ENCODE peak calls at places on chromosomes 3 and 15, in four cellular contexts. One of them, this sample, is unnamed.

GRCh38 chr3:184015381-184016019 is 2.2 kb downstream of the ABCC5 start:
- DNase-seq in tibial nerve: no peak
- DNase-seq in left ventricle myocardium inferior: no peak
- DNase-seq in Peyer's patch: no peak
- DNase-seq in this sample: no peak

GRCh38 chr15:35210370-35210769 is 125.3 kb upstream of the NANOGP8 start:
- DNase-seq in tibial nerve: no peak
- DNase-seq in left ventricle myocardium inferior: no peak
- DNase-seq in Peyer's patch: no peak
- DNase-seq in this sample: no peak

GRCh38 chr3:129966876-129967275 is 7.6 kb upstream of the TRH start:
- DNase-seq in tibial nerve: no peak
- DNase-seq in Peyer's patch: no peak
- DNase-seq in left ventricle myocardium inferior: no peak
- DNase-seq in this sample: no peak

GRCh38 chr3:22115581-22115980 is 364.6 kb upstream of the ZNF385D start:
- DNase-seq in left ventricle myocardium inferior: no peak
- DNase-seq in Peyer's patch: no peak
- DNase-seq in tibial nerve: no peak
- DNase-seq in this sample: no peak

GRCh38 chr3:17795280-17795679 is 52.8 kb upstream of the TBC1D5 start:
- DNase-seq in Peyer's patch: no peak
- DNase-seq in tibial nerve: no peak
- DNase-seq in left ventricle myocardium inferior: no peak
- DNase-seq in this sample: no peak

GRCh38 chr3:30819067-30819798 is 75.2 kb downstream of the GADL1 start:
- DNase-seq in left ventricle myocardium inferior: no peak
- DNase-seq in Peyer's patch: no peak
- DNase-seq in tibial nerve: no peak
- DNase-seq in this sample: no peak

GRCh38 chr15:84869510-84869909 is 15.0 kb upstream of the SLC28A1 start:
- DNase-seq in Peyer's patch: no peak
- DNase-seq in left ventricle myocardium inferior: no peak
- DNase-seq in tibial nerve: no peak
- DNase-seq in this sample: no peak

GRCh38 chr15:32870240-32871033 is 152.6 kb downstream of the GREM1 start:
- DNase-seq in tibial nerve: no peak
- DNase-seq in Peyer's patch: no peak
- DNase-seq in left ventricle myocardium inferior: no peak
- DNase-seq in this sample: no peak

GRCh38 chr15:78035319-78035718 is 42.2 kb downstream of the TBC1D2B start:
- DNase-seq in tibial nerve: no peak
- DNase-seq in Peyer's patch: no peak
- DNase-seq in left ventricle myocardium inferior: no peak
- DNase-seq in this sample: peak

GRCh38 chr3:21462151-21462550 is 288.9 kb downstream of the ZNF385D start:
- DNase-seq in tibial nerve: no peak
- DNase-seq in left ventricle myocardium inferior: no peak
- DNase-seq in Peyer's patch: no peak
- DNase-seq in this sample: no peak

GRCh38 chr15:48962662-48963523 is 826 bp downstream of the SHC4 start:
- DNase-seq in tibial nerve: no peak
- DNase-seq in Peyer's patch: no peak
- DNase-seq in left ventricle myocardium inferior: peak
- DNase-seq in this sample: peak

GRCh38 chr3:74883690-74884089 is 269.2 kb upstream of the CNTN3 start:
- DNase-seq in tibial nerve: no peak
- DNase-seq in left ventricle myocardium inferior: no peak
- DNase-seq in Peyer's patch: no peak
- DNase-seq in this sample: no peak

GRCh38 chr15:69025320-69025719 is 10.8 kb downstream of the NOX5 start:
- DNase-seq in left ventricle myocardium inferior: no peak
- DNase-seq in Peyer's patch: no peak
- DNase-seq in tibial nerve: no peak
- DNase-seq in this sample: no peak

GRCh38 chr3:30904986-30905385 is 10.5 kb upstream of the GADL1 start:
- DNase-seq in Peyer's patch: no peak
- DNase-seq in tibial nerve: no peak
- DNase-seq in left ventricle myocardium inferior: no peak
- DNase-seq in this sample: no peak

GRCh38 chr3:14296352-14296751 is 106.1 kb upstream of the SLC6A6 start:
- DNase-seq in left ventricle myocardium inferior: no peak
- DNase-seq in Peyer's patch: no peak
- DNase-seq in tibial nerve: no peak
- DNase-seq in this sample: no peak

GRCh38 chr3:61649381-61650170 is 88.2 kb downstream of the PTPRG start:
- DNase-seq in left ventricle myocardium inferior: no peak
- DNase-seq in Peyer's patch: no peak
- DNase-seq in tibial nerve: no peak
- DNase-seq in this sample: no peak

DNA sequence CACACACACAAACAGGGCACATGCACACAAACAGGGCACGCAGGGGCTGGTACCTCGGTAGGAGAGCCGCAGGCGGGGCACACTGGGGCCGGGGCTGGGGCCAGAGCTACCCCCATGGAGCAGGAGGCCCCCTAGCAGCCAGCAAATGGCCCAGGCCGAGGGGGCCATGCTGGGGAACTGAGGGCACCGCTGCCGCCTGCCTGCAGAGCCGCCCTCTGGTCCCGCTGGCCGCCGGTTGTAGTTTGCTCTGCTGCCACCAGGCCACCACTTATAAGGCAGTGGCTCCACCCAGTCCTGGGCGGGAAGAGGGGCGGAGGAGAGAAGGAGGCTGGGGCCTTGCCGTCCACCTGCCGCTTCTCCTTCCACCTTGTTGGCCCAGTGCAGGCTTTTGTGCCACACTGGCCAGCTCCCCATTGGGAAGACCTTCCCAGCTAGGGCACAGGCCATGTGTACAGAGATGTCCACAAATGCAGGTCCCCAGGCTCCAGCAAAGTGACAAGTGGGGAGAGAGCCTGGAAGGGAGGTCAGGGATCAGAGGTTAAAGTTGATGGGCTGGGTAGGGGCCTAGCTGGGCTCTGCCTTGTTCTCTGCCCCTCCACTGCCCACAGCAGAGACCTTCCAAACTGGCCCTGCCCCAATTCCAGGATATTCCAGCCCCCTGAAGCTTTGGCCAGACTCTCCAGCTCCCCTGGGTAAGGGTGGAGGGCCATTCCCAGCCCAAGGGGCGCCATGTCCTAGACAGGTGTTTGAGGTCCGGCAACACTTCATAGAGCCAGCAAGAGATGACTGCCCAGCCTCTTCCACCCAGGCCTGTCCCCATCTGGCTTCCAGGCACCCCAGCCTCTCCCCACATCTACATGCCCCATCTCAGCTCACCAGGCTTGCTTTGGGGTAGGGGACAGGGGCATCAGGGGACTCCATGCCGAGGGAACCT is at the start of gene SEMA3G:
- DNase-seq in left ventricle myocardium inferior: peak
- DNase-seq in Peyer's patch: peak
- DNase-seq in tibial nerve: peak
- DNase-seq in this sample: peak
- TF ChIP-seq CTCF in left ventricle myocardium inferior: peak
- TF ChIP-seq CTCF in Peyer's patch: peak
- TF ChIP-seq CTCF in tibial nerve: peak
- TF ChIP-seq CTCF in this sample: peak

DNA sequence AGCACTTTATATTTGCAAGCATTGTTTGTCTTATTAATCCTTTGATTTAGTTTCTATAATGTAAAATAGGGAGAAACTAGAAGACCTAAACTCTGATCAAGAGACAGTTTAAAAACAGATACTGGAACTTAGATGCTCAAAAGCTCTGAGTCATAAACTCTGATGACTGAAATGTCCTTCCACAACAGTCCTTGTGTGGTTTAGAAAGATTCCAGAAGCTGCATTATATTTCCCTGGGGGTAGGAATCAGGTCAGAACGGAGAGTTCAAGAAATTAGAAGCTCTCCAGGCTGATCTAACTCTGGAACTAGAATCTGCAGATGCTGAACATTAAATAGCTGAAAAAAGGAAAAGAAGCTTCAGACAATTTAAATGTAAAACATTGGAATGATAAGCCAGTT is 18.3 kb upstream of the ONECUT1 start:
- DNase-seq in Peyer's patch: no peak
- DNase-seq in tibial nerve: no peak
- DNase-seq in left ventricle myocardium inferior: no peak
- DNase-seq in this sample: no peak
- H3K27ac ChIP-seq in Peyer's patch: no peak
- H3K27ac ChIP-seq in tibial nerve: no peak
- H3K27ac ChIP-seq in left ventricle myocardium inferior: no peak
- H3K27ac ChIP-seq in this sample: no peak

GRCh38 chr3:8643693-8644365 is 769 bp downstream of the SSUH2 start:
- DNase-seq in tibial nerve: no peak
- DNase-seq in Peyer's patch: no peak
- DNase-seq in left ventricle myocardium inferior: no peak
- DNase-seq in this sample: no peak
- TF ChIP-seq CTCF in tibial nerve: no peak
- TF ChIP-seq CTCF in Peyer's patch: no peak
- TF ChIP-seq CTCF in left ventricle myocardium inferior: no peak
- TF ChIP-seq CTCF in this sample: no peak

DNA sequence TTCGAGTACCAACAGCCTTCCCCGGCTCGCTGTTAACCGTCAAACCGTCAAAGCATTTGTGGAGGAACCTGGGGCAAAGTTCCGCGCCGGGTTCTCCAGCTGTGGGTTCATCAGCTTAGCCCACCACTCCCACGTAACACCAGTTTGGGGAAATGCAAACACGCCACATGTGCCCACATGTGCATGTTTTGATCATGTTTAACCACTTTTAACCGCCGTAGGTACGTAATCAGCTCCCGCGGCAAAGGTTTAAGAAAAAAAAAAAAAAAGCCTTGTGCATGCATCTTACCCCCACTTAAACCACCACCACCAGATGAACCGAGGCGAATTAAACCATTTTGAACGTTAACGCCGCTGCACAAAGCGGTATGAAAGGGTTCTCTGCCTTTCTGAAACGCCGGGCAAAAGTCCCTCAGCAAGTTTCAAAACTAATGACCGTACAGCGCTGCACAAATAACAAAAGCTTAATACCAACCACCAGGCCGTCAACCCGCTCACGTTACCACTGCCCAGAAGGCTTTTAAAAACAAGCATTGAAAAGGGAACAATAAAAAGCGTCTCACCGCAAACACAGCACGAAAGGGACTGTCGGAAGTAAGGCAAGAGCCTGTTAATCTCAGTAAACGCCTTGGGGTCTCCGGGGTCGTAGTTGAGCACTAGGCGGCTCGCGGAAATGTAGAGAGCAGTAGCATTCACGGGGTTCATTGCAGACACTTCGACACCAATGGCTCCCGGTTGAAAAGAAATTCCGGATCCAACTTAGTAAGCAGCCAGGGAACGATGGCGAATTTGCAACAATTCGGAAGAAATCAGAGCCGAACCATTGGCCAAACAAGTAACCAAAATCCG is 1.5 kb downstream of the MSL2 start:
- DNase-seq in left ventricle myocardium inferior: peak
- DNase-seq in Peyer's patch: peak
- DNase-seq in tibial nerve: no peak
- DNase-seq in this sample: peak
- H3K27ac ChIP-seq in left ventricle myocardium inferior: peak
- H3K27ac ChIP-seq in Peyer's patch: peak
- H3K27ac ChIP-seq in tibial nerve: peak
- H3K27ac ChIP-seq in this sample: peak

GRCh38 chr3:172039352-172040077 is at the start of gene FNDC3B:
- DNase-seq in tibial nerve: peak
- DNase-seq in left ventricle myocardium inferior: peak
- DNase-seq in Peyer's patch: peak
- DNase-seq in this sample: peak
- TF ChIP-seq CTCF in tibial nerve: no peak
- TF ChIP-seq CTCF in left ventricle myocardium inferior: no peak
- TF ChIP-seq CTCF in Peyer's patch: no peak
- TF ChIP-seq CTCF in this sample: no peak

DNA sequence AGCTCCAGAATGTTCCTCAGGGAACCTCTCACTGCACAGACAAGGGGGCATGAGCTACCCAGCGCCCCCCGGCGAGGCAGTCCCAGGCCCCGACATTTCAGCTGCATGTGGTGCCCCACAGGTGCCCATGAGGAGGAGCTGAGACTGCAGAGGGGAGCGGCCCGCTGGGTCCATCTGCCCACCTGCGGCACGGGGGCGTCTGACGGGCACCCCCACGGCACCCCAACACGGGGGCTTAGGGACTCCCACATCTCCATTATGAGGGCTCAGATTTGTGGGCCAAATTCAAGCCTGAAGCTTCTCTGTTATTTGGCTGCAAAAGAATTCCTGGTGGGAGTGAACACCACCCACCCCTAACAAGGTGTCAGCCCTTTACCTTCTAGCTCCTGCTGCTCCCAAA is 258.4 kb downstream of the UACA start:
- DNase-seq in tibial nerve: no peak
- DNase-seq in left ventricle myocardium inferior: no peak
- DNase-seq in Peyer's patch: no peak
- DNase-seq in this sample: no peak
- H3K27ac ChIP-seq in tibial nerve: no peak
- H3K27ac ChIP-seq in left ventricle myocardium inferior: no peak
- H3K27ac ChIP-seq in Peyer's patch: peak
- H3K27ac ChIP-seq in this sample: peak

GRCh38 chr3:43638594-43639447 is 17.0 kb upstream of the ANO10 start:
- DNase-seq in Peyer's patch: peak
- DNase-seq in left ventricle myocardium inferior: no peak
- DNase-seq in tibial nerve: no peak
- DNase-seq in this sample: no peak
- TF ChIP-seq CTCF in Peyer's patch: peak
- TF ChIP-seq CTCF in left ventricle myocardium inferior: no peak
- TF ChIP-seq CTCF in tibial nerve: no peak
- TF ChIP-seq CTCF in this sample: no peak

GRCh38 chr15:31457631-31458526 is 131.2 kb downstream of the KLF13 start:
- DNase-seq in tibial nerve: no peak
- DNase-seq in Peyer's patch: no peak
- DNase-seq in left ventricle myocardium inferior: no peak
- DNase-seq in this sample: no peak
- H3K27ac ChIP-seq in tibial nerve: no peak
- H3K27ac ChIP-seq in Peyer's patch: peak
- H3K27ac ChIP-seq in left ventricle myocardium inferior: peak
- H3K27ac ChIP-seq in this sample: peak

GRCh38 chr3:42518800-42519567 is 16.5 kb downstream of the VIPR1 start:
- DNase-seq in tibial nerve: no peak
- DNase-seq in left ventricle myocardium inferior: no peak
- DNase-seq in Peyer's patch: no peak
- DNase-seq in this sample: peak
- TF ChIP-seq CTCF in tibial nerve: no peak
- TF ChIP-seq CTCF in left ventricle myocardium inferior: peak
- TF ChIP-seq CTCF in Peyer's patch: no peak
- TF ChIP-seq CTCF in this sample: peak

DNA sequence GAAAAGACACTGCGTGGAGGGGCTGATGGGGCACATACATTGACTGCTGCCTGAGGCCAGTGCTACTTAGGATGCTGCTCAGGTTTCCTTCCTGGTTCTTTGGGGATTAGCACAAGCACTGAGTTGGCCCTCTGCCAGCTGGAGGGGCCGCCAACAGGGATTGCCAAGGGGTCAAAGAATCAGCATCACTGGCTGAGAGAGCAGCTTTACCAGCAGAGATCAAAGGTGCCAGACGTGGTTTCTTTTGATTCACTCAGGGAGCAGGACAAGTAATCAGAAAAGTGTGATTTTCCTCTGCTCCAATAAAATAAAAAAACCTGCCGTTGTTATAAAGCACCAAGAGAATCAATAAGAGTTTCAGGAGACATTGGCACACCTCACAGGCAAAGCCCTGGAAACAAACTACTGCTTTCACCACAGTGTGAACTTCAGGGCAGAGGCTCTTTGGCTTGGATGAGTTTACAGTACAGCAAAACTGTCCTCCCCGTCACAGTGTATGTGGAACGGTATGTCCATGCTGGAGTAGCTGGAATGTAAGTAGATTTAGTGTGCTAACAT is 45.8 kb upstream of the FSIP1 start:
- DNase-seq in tibial nerve: peak
- DNase-seq in Peyer's patch: no peak
- DNase-seq in left ventricle myocardium inferior: no peak
- DNase-seq in this sample: no peak
- H3K27ac ChIP-seq in tibial nerve: no peak
- H3K27ac ChIP-seq in Peyer's patch: no peak
- H3K27ac ChIP-seq in left ventricle myocardium inferior: no peak
- H3K27ac ChIP-seq in this sample: no peak